ENCODE peak calls at places on chromosome 1, in eight cellular contexts. P, O, Y, S, W, V, L and Z are unnamed samples.

GRCh38 chr1:238029126-238029525 is 138.4 kb upstream of the ZP4 start:
- DNase-seq in P (no peak), O (no peak), Y (no peak), S (no peak), W (no peak), V (no peak), L (no peak), Z (no peak)

GRCh38 chr1:114458208-114458777 is 52.7 kb downstream of the TRIM33 start:
- DNase-seq in P (no peak), O (no peak), Y (no peak), S (peak; percentile 71), W (no peak), V (no peak), L (peak; percentile 91), Z (peak; percentile 18)

GRCh38 chr1:160205974-160206369 is 788 bp downstream of the PEA15 start:
- DNase-seq in P (no peak), O (peak; percentile 63), Y (peak; percentile 23), S (peak; percentile 66), W (no peak), V (peak; percentile 82), L (no peak), Z (peak; percentile 67)

GRCh38 chr1:10387611-10388386 is 11.1 kb upstream of the PGD start:
- DNase-seq in P (peak; percentile 41), O (peak; percentile 52), Y (no peak), S (peak; percentile 82), W (no peak), V (no peak), L (peak; percentile 97), Z (peak; percentile 67)

GRCh38 chr1:208476825-208477170 is 232.6 kb upstream of the PLXNA2 start:
- DNase-seq in P (no peak), O (no peak), Y (no peak), S (no peak), W (no peak), V (no peak), L (no peak), Z (no peak)

GRCh38 chr1:161082996-161083742 is 6.2 kb downstream of the NECTIN4 start:
- DNase-seq in P (peak; percentile 51), O (peak; percentile 94), Y (peak; percentile 35), S (peak; percentile 97), W (no peak), V (peak; percentile 96), L (peak; percentile 95), Z (peak; percentile 95)

GRCh38 chr1:4152266-4152665 is 252.2 kb upstream of the C1orf174 start:
- DNase-seq in P (no peak), O (no peak), Y (no peak), S (no peak), W (no peak), V (peak; percentile 18), L (no peak), Z (no peak)

GRCh38 chr1:237702161-237702560 is 188.6 kb downstream of the ZP4 start:
- DNase-seq in P (no peak), O (no peak), Y (no peak), S (no peak), W (no peak), V (no peak), L (no peak), Z (no peak)

GRCh38 chr1:27574871-27575831 is 28.8 kb downstream of the AHDC1 start:
- DNase-seq in P (peak; percentile 54), O (peak; percentile 88), Y (peak; percentile 76), S (peak; percentile 75), W (no peak), V (peak; percentile 94), L (no peak), Z (peak; percentile 87)

GRCh38 chr1:150235436-150235851 is 468 bp downstream of the ANP32E start:
- DNase-seq in P (no peak), O (peak; percentile 23), Y (no peak), S (peak; percentile 20), W (no peak), V (no peak), L (no peak), Z (no peak)

GRCh38 chr1:38489844-38490270 is 369.7 kb downstream of the RRAGC start:
- DNase-seq in P (no peak), O (peak; percentile 30), Y (peak; percentile 60), S (peak; percentile 4), W (no peak), V (no peak), L (no peak), Z (no peak)

GRCh38 chr1:55275976-55276375 is 60.8 kb upstream of the USP24 start:
- DNase-seq in P (no peak), O (no peak), Y (no peak), S (peak; percentile 36), W (no peak), V (no peak), L (no peak), Z (peak; percentile 82)

GRCh38 chr1:85135456-85135798 is 65.4 kb downstream of the SYDE2 start:
- DNase-seq in P (no peak), O (peak; percentile 35), Y (no peak), S (no peak), W (no peak), V (no peak), L (no peak), Z (no peak)

GRCh38 chr1:24904731-24905354 is 25.2 kb downstream of the RUNX3 start:
- DNase-seq in P (no peak), O (no peak), Y (no peak), S (no peak), W (no peak), V (peak; percentile 46), L (no peak), Z (no peak)

GRCh38 chr1:39266269-39266668 is 61.8 kb downstream of the MACF1 start:
- DNase-seq in P (no peak), O (peak; percentile 15), Y (no peak), S (peak; percentile 30), W (no peak), V (no peak), L (no peak), Z (peak; percentile 13)

GRCh38 chr1:3923378-3924185 is 23.5 kb upstream of the C1orf174 start:
- DNase-seq in P (no peak), O (no peak), Y (no peak), S (no peak), W (no peak), V (peak; percentile 40), L (no peak), Z (no peak)

GRCh38 chr1:213466578-213466977 is 415.5 kb downstream of the RPS6KC1 start:
- DNase-seq in P (no peak), O (no peak), Y (no peak), S (no peak), W (no peak), V (no peak), L (no peak), Z (no peak)

DNA sequence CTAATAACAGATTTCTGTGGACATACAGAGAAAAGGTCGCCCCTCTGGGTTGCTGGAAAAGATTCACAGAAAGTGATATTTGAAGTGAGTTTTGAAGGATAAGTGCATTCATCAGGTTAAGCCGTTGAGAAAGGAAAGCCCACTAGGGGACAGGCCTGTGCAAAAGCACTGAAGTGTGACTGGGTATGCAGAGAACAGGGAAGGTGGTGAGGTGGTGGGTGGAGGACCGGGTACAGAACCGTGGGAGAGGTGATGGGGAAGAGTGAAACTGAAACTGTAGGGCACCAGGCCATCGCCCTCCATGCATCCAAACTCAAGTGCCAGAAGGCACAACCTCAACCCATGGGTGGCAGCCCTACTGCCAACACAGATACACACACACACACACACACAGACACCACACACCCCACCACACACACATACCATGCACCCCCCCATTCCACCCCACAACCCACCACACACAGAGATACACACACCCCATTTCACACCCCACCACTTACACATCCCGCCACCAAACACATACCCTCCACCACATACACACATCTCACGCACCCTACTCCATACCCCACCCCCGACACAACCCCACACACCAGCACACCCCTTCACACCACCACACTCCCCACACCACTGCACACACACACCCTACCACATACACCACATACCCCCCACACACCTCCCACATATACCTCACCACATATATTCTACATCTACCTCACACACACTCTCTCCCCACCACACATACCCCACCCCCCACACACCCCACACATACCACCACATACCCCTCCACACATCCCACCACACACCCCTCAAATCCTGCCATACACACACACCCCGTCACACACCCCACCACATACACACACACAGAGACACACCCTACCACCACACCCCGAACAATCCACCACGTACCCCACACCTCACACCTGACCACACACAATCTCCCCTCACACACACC is 59.0 kb downstream of the TSEN15 start:
- DNase-seq in P (no peak), O (no peak), Y (no peak), S (no peak), W (no peak), V (no peak), L (no peak), Z (no peak)
- TF ChIP-seq CTCF in P (no peak), O (no peak), Y (peak; percentile 29), S (no peak), W (no peak), V (no peak), L (no peak), Z (no peak)

DNA sequence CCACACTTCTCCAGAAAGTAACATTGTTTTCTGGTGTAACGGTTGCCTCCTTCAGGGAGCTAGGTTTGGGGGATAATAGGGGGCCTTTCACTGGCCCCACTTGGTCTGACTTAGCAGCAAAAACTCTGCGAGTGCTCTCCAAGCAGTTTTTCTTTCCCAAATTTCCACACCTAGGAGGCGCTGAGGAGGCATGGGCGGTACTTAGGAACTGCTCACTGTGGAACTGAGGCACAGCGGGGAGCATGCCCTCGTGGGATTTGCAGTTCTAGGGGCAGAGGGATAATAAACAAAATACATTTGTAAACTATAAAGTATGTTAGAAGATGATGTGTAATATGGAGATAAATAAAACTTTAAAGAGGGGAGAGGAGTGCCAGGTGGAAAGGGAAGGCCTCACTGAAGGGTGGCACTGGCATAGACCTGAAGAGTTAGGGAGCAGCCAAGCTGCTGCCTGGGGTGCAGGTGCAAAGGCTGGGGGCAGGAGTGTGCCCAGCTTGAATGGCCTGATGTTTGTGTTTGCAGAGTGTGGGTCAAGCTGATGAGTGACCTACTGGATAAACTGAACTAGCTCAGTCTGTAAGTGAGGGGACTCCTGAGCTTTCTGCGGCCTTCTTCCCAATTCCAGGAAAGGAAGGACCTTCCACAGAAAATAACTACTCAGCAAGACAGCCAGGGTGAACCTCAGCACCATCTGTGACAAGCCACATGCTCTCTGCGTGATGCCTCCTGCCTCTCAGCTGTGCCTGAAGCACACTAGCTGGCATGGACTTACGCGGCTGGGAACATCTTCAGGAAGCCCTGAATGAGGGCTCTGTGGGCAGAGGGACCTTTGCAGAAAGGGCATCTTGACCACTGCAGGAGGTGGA is 1.9 kb downstream of the EPHX1 start:
- DNase-seq in P (no peak), O (no peak), Y (no peak), S (no peak), W (no peak), V (no peak), L (no peak), Z (peak; percentile 25)
- H3K4me3 ChIP-seq in P (peak overlapping the region; percentile 57), O (no peak overlapping the region), Y (no peak overlapping the region), S (no peak overlapping the region), W (no peak overlapping the region), V (peak overlapping the region; percentile 79), L (no peak overlapping the region), Z (peak overlapping the region; percentile 63)

DNA sequence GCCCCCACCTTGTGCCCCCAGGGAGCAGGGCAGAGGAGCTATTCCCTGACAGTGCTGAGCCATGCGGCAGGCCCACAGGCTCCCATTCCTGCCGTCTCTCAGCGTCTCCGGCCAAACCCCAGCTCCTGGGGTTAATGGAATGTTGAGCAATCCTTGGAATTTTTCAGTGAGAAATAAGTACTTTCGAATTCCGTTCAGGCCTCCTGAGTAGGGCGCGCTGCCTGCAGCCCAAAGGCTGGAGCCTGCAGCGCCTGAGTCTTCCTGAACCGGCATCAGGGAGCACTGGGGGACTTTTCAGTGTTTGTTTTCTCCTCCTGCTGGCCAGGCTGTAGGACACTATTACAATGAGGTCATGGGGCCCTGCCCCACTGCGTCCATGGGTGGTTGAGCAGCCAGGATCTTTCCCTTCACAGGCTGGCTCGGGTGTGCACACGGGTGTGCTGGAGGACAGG is 33.3 kb upstream of the CSF1 start:
- DNase-seq in P (peak; percentile 79), O (peak; percentile 85), Y (no peak), S (peak; percentile 95), W (no peak), V (peak; percentile 92), L (no peak), Z (peak; percentile 98)
- TF ChIP-seq CTCF in P (peak; percentile 42), O (peak; percentile 15), Y (no peak), S (peak; percentile 44), W (no peak), V (no peak), L (no peak), Z (peak; percentile 60)

GRCh38 chr1:201831371-201831770 is 2.4 kb downstream of the IPO9 start:
- DNase-seq in P (no peak), O (no peak), Y (no peak), S (no peak), W (no peak), V (no peak), L (no peak), Z (no peak)
- H3K4me3 ChIP-seq in P (no peak overlapping the region), O (no peak overlapping the region), Y (no peak overlapping the region), S (no peak overlapping the region), W (peak overlapping the region; percentile 0), V (no peak overlapping the region), L (no peak overlapping the region), Z (no peak overlapping the region)